ENCODE peak calls at places on chromosomes 5 and 9, in six cellular contexts. X is A549, K is H1, U is transverse colon, C is GM12878, Q is tibial nerve. A is an unnamed sample.

GRCh38 chr5:81787843-81788242 is 36.9 kb upstream of the SSBP2 start:
- DNase-seq in X (peak; percentile 36), K (no peak), U (peak; percentile 55), C (no peak), Q (peak; percentile 97), A (peak; percentile 67)

GRCh38 chr9:98801969-98802371 is 5.5 kb upstream of the GALNT12 start:
- DNase-seq in X (no peak), K (no peak), U (no peak), C (no peak), Q (no peak), A (no peak)

GRCh38 chr9:107721705-107722245 is 232.2 kb upstream of the KLF4 start:
- DNase-seq in X (no peak), K (no peak), U (no peak), C (no peak), Q (no peak), A (no peak)

GRCh38 chr9:137055385-137056364 is 1.8 kb upstream of the ENTPD2 start:
- DNase-seq in X (peak; percentile 76), K (no peak), U (peak; percentile 94), C (no peak), Q (peak; percentile 78), A (no peak)

GRCh38 chr9:25724424-25724823 is 46.2 kb upstream of the TUSC1 start:
- DNase-seq in X (no peak), K (no peak), U (no peak), C (no peak), Q (no peak), A (no peak)

GRCh38 chr5:131521252-131521651 is 113.8 kb downstream of the RAPGEF6 start:
- DNase-seq in X (peak; percentile 9), K (no peak), U (no peak), C (no peak), Q (no peak), A (no peak)

GRCh38 chr5:52497133-52497693 is 290.5 kb upstream of the ITGA1 start:
- DNase-seq in X (no peak), K (no peak), U (no peak), C (no peak), Q (no peak), A (no peak)

GRCh38 chr5:94240616-94241287 is 377.7 kb downstream of the KIAA0825 start:
- DNase-seq in X (no peak), K (no peak), U (no peak), C (no peak), Q (peak; percentile 27), A (no peak)

GRCh38 chr9:93276973-93277372 is 93.0 kb downstream of the WNK2 start:
- DNase-seq in X (no peak), K (no peak), U (peak; percentile 17), C (no peak), Q (no peak), A (no peak)

GRCh38 chr5:168404366-168404765 is 81.9 kb upstream of the RARS1 start:
- DNase-seq in X (no peak), K (no peak), U (no peak), C (no peak), Q (no peak), A (no peak)

GRCh38 chr9:96874947-96875459 is 20.7 kb upstream of the ZNF782 start:
- DNase-seq in X (peak; percentile 49), K (no peak), U (peak; percentile 85), C (peak; percentile 40), Q (no peak), A (no peak)

GRCh38 chr5:41841325-41841724 is 28.9 kb downstream of the OXCT1 start:
- DNase-seq in X (no peak), K (no peak), U (no peak), C (no peak), Q (no peak), A (no peak)

GRCh38 chr9:97873410-97873809 is 20.4 kb downstream of the FOXE1 start:
- DNase-seq in X (no peak), K (no peak), U (no peak), C (no peak), Q (no peak), A (no peak)

GRCh38 chr9:106286249-106286648 is 576.7 kb upstream of the ZNF462 start:
- DNase-seq in X (peak; percentile 11), K (peak; percentile 17), U (no peak), C (no peak), Q (no peak), A (no peak)

GRCh38 chr9:21690561-21690960 is 111.9 kb upstream of the MTAP start:
- DNase-seq in X (no peak), K (no peak), U (no peak), C (no peak), Q (no peak), A (no peak)

GRCh38 chr9:20981486-20981885 is 50.0 kb downstream of the HACD4 start:
- DNase-seq in X (peak; percentile 11), K (no peak), U (no peak), C (no peak), Q (no peak), A (no peak)

GRCh38 chr5:51567636-51568035 is 184.4 kb downstream of the ISL1 start:
- DNase-seq in X (no peak), K (no peak), U (no peak), C (no peak), Q (no peak), A (no peak)

GRCh38 chr5:4480528-4481404 is 659.4 kb upstream of the ADAMTS16 start:
- DNase-seq in X (no peak), K (no peak), U (no peak), C (no peak), Q (no peak), A (peak; percentile 60)

GRCh38 chr9:122016789-122017188 is 76.3 kb downstream of the TTLL11 start:
- DNase-seq in X (no peak), K (no peak), U (no peak), C (no peak), Q (no peak), A (no peak)

GRCh38 chr5:180360078-180360957 is 7.2 kb upstream of the GFPT2 start:
- DNase-seq in X (no peak), K (no peak), U (no peak), C (no peak), Q (no peak), A (no peak)

GRCh38 chr5:116553366-116553765 is 21.3 kb downstream of the SEMA6A start:
- DNase-seq in X (no peak), K (no peak), U (no peak), C (no peak), Q (no peak), A (no peak)

GRCh38 chr5:8740595-8740994 is 805.3 kb downstream of the SEMA5A start:
- DNase-seq in X (no peak), K (no peak), U (no peak), C (no peak), Q (no peak), A (no peak)

GRCh38 chr5:97877578-97877977 is 694.5 kb upstream of the RIOK2 start:
- DNase-seq in X (no peak), K (no peak), U (no peak), C (no peak), Q (no peak), A (no peak)

GRCh38 chr5:135212361-135213033 is 178.5 kb upstream of the PITX1 start:
- DNase-seq in X (no peak), K (no peak), U (no peak), C (no peak), Q (no peak), A (no peak)

GRCh38 chr5:128667751-128668150 is 129.7 kb upstream of the FBN2 start:
- DNase-seq in X (no peak), K (no peak), U (no peak), C (no peak), Q (no peak), A (no peak)

GRCh38 chr5:122584411-122585110 is 190.3 kb upstream of the SNX2 start:
- DNase-seq in X (no peak), K (no peak), U (no peak), C (no peak), Q (no peak), A (no peak)
- TF ChIP-seq EP300 in X (no peak), K (no peak), U (no peak), C (no peak), Q (no peak), A (no peak)

GRCh38 chr9:125825762-125826161 is 78.6 kb downstream of the PBX3 start:
- DNase-seq in X (no peak), K (no peak), U (no peak), C (no peak), Q (no peak), A (no peak)

GRCh38 chr9:125820100-125820804 is 73.1 kb downstream of the PBX3 start:
- DNase-seq in X (no peak), K (no peak), U (no peak), C (no peak), Q (no peak), A (no peak)

GRCh38 chr9:125821078-125821477 is 73.9 kb downstream of the PBX3 start:
- DNase-seq in X (no peak), K (no peak), U (no peak), C (no peak), Q (no peak), A (no peak)

GRCh38 chr9:125822160-125822559 is 75.0 kb downstream of the PBX3 start:
- DNase-seq in X (no peak), K (no peak), U (no peak), C (no peak), Q (no peak), A (no peak)

GRCh38 chr9:125822902-125823301 is 75.7 kb downstream of the PBX3 start:
- DNase-seq in X (no peak), K (no peak), U (no peak), C (no peak), Q (no peak), A (no peak)
- H3K27ac ChIP-seq in X (no peak overlapping the region), K (no peak overlapping the region), U (no peak overlapping the region), C (no peak overlapping the region), Q (no peak overlapping the region), A (no peak overlapping the region)

GRCh38 chr5:149002053-149002452 is 60.8 kb downstream of the SH3TC2 start:
- DNase-seq in X (peak; percentile 76), K (no peak), U (no peak), C (no peak), Q (no peak), A (peak; percentile 47)
- TF ChIP-seq EP300 in X (no peak), K (no peak), U (no peak), C (no peak), Q (no peak), A (no peak)

GRCh38 chr5:56012281-56012963 is 17.7 kb upstream of the IL6ST start:
- DNase-seq in X (no peak), K (no peak), U (peak; percentile 20), C (no peak), Q (no peak), A (peak; percentile 22)
- H3K27ac ChIP-seq in X (peak overlapping the region; percentile 68), K (no peak overlapping the region), U (peak overlapping the region; percentile 56), C (no peak overlapping the region), Q (no peak overlapping the region), A (no peak overlapping the region)

GRCh38 chr5:398475-399295 is 44.3 kb upstream of the EXOC3 start:
- DNase-seq in X (no peak), K (no peak), U (no peak), C (no peak), Q (no peak), A (no peak)
- TF ChIP-seq EP300 in X (no peak), K (no peak), U (no peak), C (no peak), Q (no peak), A (no peak)

DNA sequence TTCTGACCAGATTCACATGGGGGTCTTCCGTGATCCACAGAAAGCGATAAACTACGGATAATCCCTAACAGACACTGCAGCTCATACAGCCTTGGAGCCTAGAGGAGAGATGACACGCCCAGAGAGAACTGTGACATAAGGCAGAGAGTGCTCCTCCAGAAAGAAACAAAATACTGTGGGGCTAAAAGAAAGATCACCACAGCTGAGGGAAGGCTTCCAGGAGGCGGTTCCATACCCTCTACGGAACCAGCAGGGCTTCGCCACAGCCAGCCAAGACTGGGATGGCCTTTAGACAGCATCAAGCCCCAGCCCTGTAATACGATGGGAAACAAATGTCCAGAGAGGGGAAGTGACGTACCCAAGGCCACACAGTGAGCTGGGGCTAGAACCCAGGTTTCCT is 19.3 kb downstream of the GPX3 start:
- DNase-seq in X (no peak), K (no peak), U (no peak), C (no peak), Q (no peak), A (no peak)
- H3K27ac ChIP-seq in X (peak overlapping the region; percentile 36), K (no peak overlapping the region), U (peak overlapping the region; percentile 73), C (no peak overlapping the region), Q (peak overlapping the region; percentile 21), A (peak overlapping the region; percentile 83)

A was measured in upper lobe of left lung.